ENCODE peak calls at places on chromosomes 5 and 9, in six cellular contexts. One of them, this sample, is unnamed.

GRCh38 chr9:95974389-95974788 is 98.9 kb downstream of the ERCC6L2 start:
- DNase-seq in transverse colon: no peak
- DNase-seq in WTC11: no peak
- DNase-seq in choroid plexus epithelial cell: no peak
- DNase-seq in GM23338: no peak
- DNase-seq in cardiac muscle cell: no peak
- DNase-seq in this sample: no peak

GRCh38 chr9:13665418-13666066 is 386.1 kb upstream of the MPDZ start:
- DNase-seq in cardiac muscle cell: peak; percentile 54
- DNase-seq in transverse colon: no peak
- DNase-seq in choroid plexus epithelial cell: peak; percentile 56
- DNase-seq in GM23338: no peak
- DNase-seq in WTC11: no peak
- DNase-seq in this sample: peak; percentile 30

GRCh38 chr9:136975624-136976023 is 1.7 kb upstream of the PTGDS start:
- DNase-seq in GM23338: peak; percentile 82
- DNase-seq in transverse colon: no peak
- DNase-seq in cardiac muscle cell: peak; percentile 36
- DNase-seq in WTC11: peak; percentile 89
- DNase-seq in choroid plexus epithelial cell: no peak
- DNase-seq in this sample: no peak

GRCh38 chr5:148829734-148830133 is 3.3 kb downstream of the ADRB2 start:
- DNase-seq in WTC11: no peak
- DNase-seq in transverse colon: no peak
- DNase-seq in choroid plexus epithelial cell: no peak
- DNase-seq in cardiac muscle cell: no peak
- DNase-seq in GM23338: no peak
- DNase-seq in this sample: no peak

GRCh38 chr9:97847474-97848236 is 5.4 kb upstream of the FOXE1 start:
- DNase-seq in choroid plexus epithelial cell: no peak
- DNase-seq in GM23338: peak; percentile 10
- DNase-seq in WTC11: no peak
- DNase-seq in cardiac muscle cell: no peak
- DNase-seq in transverse colon: no peak
- DNase-seq in this sample: no peak

GRCh38 chr5:174535691-174536090 is 188.7 kb upstream of the MSX2 start:
- DNase-seq in transverse colon: no peak
- DNase-seq in GM23338: peak; percentile 16
- DNase-seq in cardiac muscle cell: no peak
- DNase-seq in WTC11: no peak
- DNase-seq in choroid plexus epithelial cell: peak; percentile 58
- DNase-seq in this sample: peak; percentile 56

GRCh38 chr5:139664273-139664693 is 16.1 kb downstream of the CXXC5 start:
- DNase-seq in transverse colon: no peak
- DNase-seq in WTC11: no peak
- DNase-seq in cardiac muscle cell: no peak
- DNase-seq in GM23338: no peak
- DNase-seq in choroid plexus epithelial cell: no peak
- DNase-seq in this sample: no peak

GRCh38 chr5:142872795-142873194 is 102.6 kb downstream of the ARHGAP26 start:
- DNase-seq in transverse colon: peak; percentile 73
- DNase-seq in cardiac muscle cell: peak; percentile 47
- DNase-seq in GM23338: peak; percentile 38
- DNase-seq in choroid plexus epithelial cell: peak; percentile 41
- DNase-seq in WTC11: no peak
- DNase-seq in this sample: peak; percentile 92

GRCh38 chr9:4020747-4021296 is 279.0 kb downstream of the GLIS3 start:
- DNase-seq in cardiac muscle cell: no peak
- DNase-seq in GM23338: no peak
- DNase-seq in WTC11: no peak
- DNase-seq in choroid plexus epithelial cell: no peak
- DNase-seq in transverse colon: no peak
- DNase-seq in this sample: no peak

GRCh38 chr9:70256123-70256551 is 2.6 kb upstream of the SMC5 start:
- DNase-seq in transverse colon: no peak
- DNase-seq in GM23338: no peak
- DNase-seq in WTC11: no peak
- DNase-seq in choroid plexus epithelial cell: peak; percentile 88
- DNase-seq in cardiac muscle cell: peak; percentile 70
- DNase-seq in this sample: peak; percentile 53

GRCh38 chr9:90137824-90138223 is 504.8 kb downstream of the DIRAS2 start:
- DNase-seq in WTC11: no peak
- DNase-seq in cardiac muscle cell: no peak
- DNase-seq in transverse colon: no peak
- DNase-seq in choroid plexus epithelial cell: no peak
- DNase-seq in GM23338: no peak
- DNase-seq in this sample: no peak

GRCh38 chr5:125882061-125882460 is 541.1 kb upstream of the GRAMD2B start:
- DNase-seq in choroid plexus epithelial cell: no peak
- DNase-seq in cardiac muscle cell: no peak
- DNase-seq in GM23338: no peak
- DNase-seq in WTC11: no peak
- DNase-seq in transverse colon: no peak
- DNase-seq in this sample: no peak

GRCh38 chr5:7518947-7519560 is 123.1 kb downstream of the ADCY2 start:
- DNase-seq in transverse colon: no peak
- DNase-seq in WTC11: peak; percentile 79
- DNase-seq in GM23338: peak; percentile 85
- DNase-seq in choroid plexus epithelial cell: no peak
- DNase-seq in cardiac muscle cell: no peak
- DNase-seq in this sample: no peak

GRCh38 chr5:41793156-41793770 is 77.0 kb downstream of the OXCT1 start:
- DNase-seq in WTC11: no peak
- DNase-seq in choroid plexus epithelial cell: peak; percentile 78
- DNase-seq in GM23338: no peak
- DNase-seq in transverse colon: peak; percentile 8
- DNase-seq in cardiac muscle cell: peak; percentile 74
- DNase-seq in this sample: peak; percentile 66

GRCh38 chr5:155004138-155004744 is 9.3 kb upstream of the KIF4B start:
- DNase-seq in choroid plexus epithelial cell: peak; percentile 32
- DNase-seq in WTC11: peak; percentile 69
- DNase-seq in cardiac muscle cell: peak; percentile 30
- DNase-seq in GM23338: peak; percentile 57
- DNase-seq in transverse colon: peak; percentile 10
- DNase-seq in this sample: peak; percentile 61

GRCh38 chr5:139799359-139799758 is 3.8 kb downstream of the PSD2 start:
- DNase-seq in transverse colon: no peak
- DNase-seq in GM23338: no peak
- DNase-seq in cardiac muscle cell: no peak
- DNase-seq in WTC11: no peak
- DNase-seq in choroid plexus epithelial cell: no peak
- DNase-seq in this sample: no peak

GRCh38 chr5:73759771-73760170 is 133.8 kb downstream of the ARHGEF28 start:
- DNase-seq in choroid plexus epithelial cell: no peak
- DNase-seq in cardiac muscle cell: no peak
- DNase-seq in transverse colon: no peak
- DNase-seq in GM23338: no peak
- DNase-seq in WTC11: no peak
- DNase-seq in this sample: no peak

GRCh38 chr9:4106744-4107143 is 193.1 kb downstream of the GLIS3 start:
- DNase-seq in transverse colon: no peak
- DNase-seq in cardiac muscle cell: peak; percentile 66
- DNase-seq in choroid plexus epithelial cell: no peak
- DNase-seq in WTC11: no peak
- DNase-seq in GM23338: no peak
- DNase-seq in this sample: no peak

GRCh38 chr5:4700082-4700481 is 440.0 kb upstream of the ADAMTS16 start:
- DNase-seq in GM23338: peak; percentile 84
- DNase-seq in transverse colon: no peak
- DNase-seq in WTC11: peak; percentile 85
- DNase-seq in cardiac muscle cell: peak; percentile 4
- DNase-seq in choroid plexus epithelial cell: peak; percentile 37
- DNase-seq in this sample: peak; percentile 68

GRCh38 chr5:43298459-43298858 is 14.8 kb downstream of the HMGCS1 start:
- DNase-seq in GM23338: no peak
- DNase-seq in WTC11: no peak
- DNase-seq in cardiac muscle cell: no peak
- DNase-seq in transverse colon: no peak
- DNase-seq in choroid plexus epithelial cell: no peak
- DNase-seq in this sample: no peak

GRCh38 chr5:43300112-43300511 is 13.1 kb downstream of the HMGCS1 start:
- DNase-seq in transverse colon: no peak
- DNase-seq in WTC11: no peak
- DNase-seq in choroid plexus epithelial cell: no peak
- DNase-seq in cardiac muscle cell: no peak
- DNase-seq in GM23338: no peak
- DNase-seq in this sample: no peak

GRCh38 chr5:43294226-43294625 is 19.0 kb downstream of the HMGCS1 start:
- DNase-seq in GM23338: no peak
- DNase-seq in choroid plexus epithelial cell: peak; percentile 92
- DNase-seq in WTC11: no peak
- DNase-seq in cardiac muscle cell: peak; percentile 52
- DNase-seq in transverse colon: no peak
- DNase-seq in this sample: no peak

GRCh38 chr5:43295202-43295601 is 18.0 kb downstream of the HMGCS1 start:
- DNase-seq in WTC11: no peak
- DNase-seq in transverse colon: no peak
- DNase-seq in choroid plexus epithelial cell: no peak
- DNase-seq in cardiac muscle cell: no peak
- DNase-seq in GM23338: no peak
- DNase-seq in this sample: no peak

DNA sequence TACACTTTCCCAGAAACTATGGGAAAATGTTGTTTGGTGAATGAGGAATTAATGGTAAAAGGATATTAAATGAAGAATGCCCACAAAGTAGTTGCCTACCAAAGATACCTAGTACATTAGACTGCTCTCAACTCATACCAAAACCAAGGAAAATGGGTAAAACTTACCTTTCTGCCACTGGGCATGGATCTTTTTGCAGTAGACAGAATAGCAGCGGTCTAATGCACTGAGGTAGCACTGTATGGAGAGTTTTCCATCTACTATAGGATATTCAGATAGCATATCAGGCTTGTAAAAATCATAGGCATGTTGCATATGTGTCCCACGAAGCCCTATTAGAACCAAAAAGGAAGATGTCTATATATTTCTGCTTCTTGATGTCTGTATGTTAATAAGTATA is 16.4 kb downstream of the HMGCS1 start:
- DNase-seq in WTC11: no peak
- DNase-seq in GM23338: no peak
- DNase-seq in cardiac muscle cell: no peak
- DNase-seq in choroid plexus epithelial cell: no peak
- DNase-seq in transverse colon: no peak
- DNase-seq in this sample: no peak
- TF ChIP-seq CTCF in WTC11: no peak
- TF ChIP-seq CTCF in GM23338: no peak
- TF ChIP-seq CTCF in cardiac muscle cell: no peak
- TF ChIP-seq CTCF in choroid plexus epithelial cell: no peak
- TF ChIP-seq CTCF in transverse colon: no peak
- TF ChIP-seq CTCF in this sample: no peak

GRCh38 chr9:2014148-2014547 is 999 bp upstream of the SMARCA2 start:
- DNase-seq in choroid plexus epithelial cell: peak; percentile 10
- DNase-seq in transverse colon: no peak
- DNase-seq in cardiac muscle cell: no peak
- DNase-seq in GM23338: no peak
- DNase-seq in WTC11: no peak
- DNase-seq in this sample: no peak
- TF ChIP-seq CTCF in choroid plexus epithelial cell: no peak
- TF ChIP-seq CTCF in transverse colon: no peak
- TF ChIP-seq CTCF in cardiac muscle cell: no peak
- TF ChIP-seq CTCF in GM23338: no peak
- TF ChIP-seq CTCF in WTC11: no peak
- TF ChIP-seq CTCF in this sample: no peak

DNA sequence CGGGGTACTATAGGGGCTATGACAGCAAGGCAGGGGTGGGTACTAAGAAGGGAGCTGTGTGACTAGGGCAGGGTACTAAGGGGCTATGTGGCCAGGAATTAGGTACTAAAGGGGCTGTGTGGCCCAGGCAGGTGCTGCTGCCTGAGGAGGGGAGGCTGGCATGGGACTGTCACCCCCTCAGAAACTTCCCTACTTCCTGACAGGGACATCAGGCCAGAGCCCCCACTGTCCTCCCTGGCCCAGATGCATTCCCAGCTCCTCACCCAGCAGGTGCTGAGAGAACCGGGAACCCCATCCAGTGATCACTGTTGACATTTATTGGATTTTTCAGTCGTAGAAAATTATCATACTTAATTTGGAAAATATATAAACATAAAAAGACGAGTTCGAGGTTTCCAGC is 26.6 kb downstream of the IRX2 start:
- DNase-seq in cardiac muscle cell: no peak
- DNase-seq in GM23338: no peak
- DNase-seq in transverse colon: no peak
- DNase-seq in WTC11: no peak
- DNase-seq in choroid plexus epithelial cell: no peak
- DNase-seq in this sample: no peak
- TF ChIP-seq CTCF in cardiac muscle cell: no peak
- TF ChIP-seq CTCF in GM23338: no peak
- TF ChIP-seq CTCF in transverse colon: no peak
- TF ChIP-seq CTCF in WTC11: no peak
- TF ChIP-seq CTCF in choroid plexus epithelial cell: no peak
- TF ChIP-seq CTCF in this sample: no peak

DNA sequence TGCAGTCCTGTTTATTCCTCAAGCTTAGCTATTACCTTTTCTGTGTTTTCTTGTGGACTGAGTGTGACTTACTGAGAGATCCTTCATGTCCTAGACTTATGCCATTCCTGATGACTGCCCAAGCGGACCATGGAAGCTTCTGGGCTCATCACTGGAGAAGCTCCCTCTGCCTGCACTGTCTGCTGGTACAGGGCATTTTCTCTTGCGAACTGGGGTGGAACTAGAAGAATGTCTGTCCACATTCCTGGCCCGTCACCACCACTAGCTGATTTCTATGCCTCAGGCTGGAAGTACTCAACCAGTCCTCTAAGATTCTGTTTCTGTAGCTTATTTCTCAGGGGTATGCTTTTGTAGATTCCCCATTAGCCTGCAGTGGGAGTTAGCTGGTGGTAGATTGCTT is 12.3 kb downstream of the SLC36A1 start:
- DNase-seq in choroid plexus epithelial cell: peak; percentile 77
- DNase-seq in WTC11: no peak
- DNase-seq in cardiac muscle cell: peak; percentile 45
- DNase-seq in transverse colon: no peak
- DNase-seq in GM23338: peak; percentile 30
- DNase-seq in this sample: no peak
- TF ChIP-seq CTCF in choroid plexus epithelial cell: peak; percentile 53
- TF ChIP-seq CTCF in WTC11: no peak
- TF ChIP-seq CTCF in cardiac muscle cell: no peak
- TF ChIP-seq CTCF in transverse colon: no peak
- TF ChIP-seq CTCF in GM23338: no peak
- TF ChIP-seq CTCF in this sample: no peak

GRCh38 chr5:38666668-38667498 is 110.4 kb upstream of the LIFR start:
- DNase-seq in transverse colon: no peak
- DNase-seq in WTC11: peak; percentile 52
- DNase-seq in choroid plexus epithelial cell: peak; percentile 87
- DNase-seq in GM23338: peak; percentile 48
- DNase-seq in cardiac muscle cell: peak; percentile 74
- DNase-seq in this sample: peak; percentile 64
- TF ChIP-seq CTCF in transverse colon: no peak
- TF ChIP-seq CTCF in WTC11: no peak
- TF ChIP-seq CTCF in choroid plexus epithelial cell: peak; percentile 98
- TF ChIP-seq CTCF in GM23338: peak; percentile 62
- TF ChIP-seq CTCF in cardiac muscle cell: peak; percentile 75
- TF ChIP-seq CTCF in this sample: peak; percentile 49